ENCODE peak calls at places on chromosomes 7 and 10, in four cellular contexts. X is HepG2, O is WTC11, T is K562. F is an unnamed sample.

GRCh38 chr7:13920053-13920697 is 69.3 kb downstream of the ETV1 start:
- DNase-seq in X (peak), O (no peak), T (peak), F (peak)

GRCh38 chr7:117715784-117716445 is 157.3 kb downstream of the CTTNBP2 start:
- DNase-seq in O (peak), T (no peak), X (peak), F (peak)

GRCh38 chr7:141441837-141442627 is 109.2 kb upstream of the AGK start:
- DNase-seq in X (no peak), T (no peak), O (no peak), F (no peak)

GRCh38 chr10:103736763-103737162 is 118.6 kb downstream of the SH3PXD2A start:
- DNase-seq in T (peak), O (peak), X (peak), F (peak)

GRCh38 chr10:110840225-110840922 is 31.4 kb upstream of the PDCD4 start:
- DNase-seq in O (no peak), T (no peak), X (peak), F (no peak)

GRCh38 chr10:80273523-80274170 is 15.8 kb downstream of the MAT1A start:
- DNase-seq in X (no peak), T (no peak), O (no peak), F (no peak)

GRCh38 chr7:79782906-79783305 is 329.4 kb upstream of the MAGI2 start:
- DNase-seq in O (no peak), X (no peak), T (no peak), F (no peak)

GRCh38 chr10:104309980-104310978 is 28.0 kb downstream of the ITPRIP start:
- DNase-seq in X (no peak), O (no peak), T (no peak), F (no peak)

GRCh38 chr10:59234814-59235429 is 58.5 kb downstream of the PHYHIPL start:
- DNase-seq in T (no peak), X (no peak), O (no peak), F (peak)
- TF ChIP-seq ELF4 in T (no peak), X (no peak), O (no peak), F (no peak)

DNA sequence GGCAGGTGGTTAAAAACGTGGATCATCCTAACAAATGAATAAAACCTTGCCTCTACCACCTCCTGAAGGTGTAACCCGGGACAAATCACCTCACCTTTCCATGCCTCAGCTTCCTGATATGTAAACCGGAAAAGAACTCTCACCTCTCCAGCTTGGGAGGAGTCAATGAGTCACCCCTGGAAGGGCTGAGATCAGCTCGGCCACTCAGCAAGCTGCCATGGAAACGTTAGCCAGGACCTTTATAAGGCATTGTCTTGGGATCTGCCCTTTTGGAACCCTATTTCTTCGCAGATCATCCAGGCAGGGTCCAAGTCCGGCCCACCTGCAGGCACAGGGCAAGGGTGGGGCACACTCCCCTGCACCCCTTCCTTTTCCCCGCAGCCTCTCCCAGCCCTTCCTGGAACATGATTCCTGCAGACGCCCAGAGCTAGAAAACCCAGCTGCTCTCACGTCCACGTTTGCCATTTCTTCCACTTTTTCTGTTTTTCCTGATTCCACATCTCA is 81.6 kb upstream of the PFKP start:
- DNase-seq in O (no peak), X (no peak), T (no peak), F (no peak)
- TF ChIP-seq ELF4 in O (no peak), X (no peak), T (no peak), F (no peak)

DNA sequence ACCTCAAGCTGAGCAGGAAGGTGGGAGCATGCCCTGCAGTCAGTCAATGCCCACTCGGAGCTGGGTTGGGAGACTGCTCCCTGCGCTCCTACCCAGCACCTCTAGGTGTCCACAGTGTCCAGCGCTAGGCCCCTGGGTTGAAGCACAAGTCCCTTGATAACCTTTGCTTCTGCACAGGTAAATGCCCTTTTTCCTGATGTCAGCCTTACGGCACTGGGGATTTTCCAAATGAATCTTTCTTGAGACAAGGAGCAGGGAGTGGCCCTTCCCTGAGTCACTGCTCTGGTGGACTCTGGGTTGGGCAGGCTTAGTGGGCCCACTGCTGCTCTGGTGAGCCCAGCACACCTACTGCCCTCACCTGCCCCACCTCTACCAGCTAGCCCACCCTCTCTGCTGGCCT is 61.9 kb upstream of the OPN4 start:
- DNase-seq in T (no peak), X (peak), O (peak), F (no peak)
- TF ChIP-seq ELF4 in T (no peak), X (no peak), O (no peak), F (no peak)

DNA sequence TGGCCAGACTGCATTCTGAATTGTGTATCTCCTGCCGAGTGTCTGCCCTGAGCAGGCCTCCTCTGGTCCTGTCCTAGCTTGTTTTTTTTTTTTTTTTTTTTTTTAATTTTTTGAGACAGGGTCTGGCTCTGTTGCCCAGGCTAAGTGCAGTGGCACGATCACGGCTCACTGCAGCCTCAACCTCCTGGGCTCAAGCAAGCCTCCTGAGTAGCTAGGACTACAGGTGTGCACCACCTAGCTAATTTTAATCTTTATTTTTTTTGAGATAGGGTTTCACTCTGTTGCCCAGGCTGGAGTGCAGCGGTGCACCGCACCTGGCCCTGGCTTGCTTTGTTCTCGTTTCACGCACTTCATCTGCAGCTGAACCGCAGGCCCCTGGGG is 23.5 kb downstream of the COL26A1 start:
- DNase-seq in O (no peak), T (no peak), X (no peak), F (no peak)
- TF ChIP-seq ELF4 in O (no peak), T (no peak), X (no peak), F (no peak)

GRCh38 chr7:12269100-12269895 is 58.2 kb downstream of the TMEM106B start:
- DNase-seq in T (no peak), O (no peak), X (peak), F (no peak)
- TF ChIP-seq ELF4 in T (no peak), O (no peak), X (no peak), F (no peak)

DNA sequence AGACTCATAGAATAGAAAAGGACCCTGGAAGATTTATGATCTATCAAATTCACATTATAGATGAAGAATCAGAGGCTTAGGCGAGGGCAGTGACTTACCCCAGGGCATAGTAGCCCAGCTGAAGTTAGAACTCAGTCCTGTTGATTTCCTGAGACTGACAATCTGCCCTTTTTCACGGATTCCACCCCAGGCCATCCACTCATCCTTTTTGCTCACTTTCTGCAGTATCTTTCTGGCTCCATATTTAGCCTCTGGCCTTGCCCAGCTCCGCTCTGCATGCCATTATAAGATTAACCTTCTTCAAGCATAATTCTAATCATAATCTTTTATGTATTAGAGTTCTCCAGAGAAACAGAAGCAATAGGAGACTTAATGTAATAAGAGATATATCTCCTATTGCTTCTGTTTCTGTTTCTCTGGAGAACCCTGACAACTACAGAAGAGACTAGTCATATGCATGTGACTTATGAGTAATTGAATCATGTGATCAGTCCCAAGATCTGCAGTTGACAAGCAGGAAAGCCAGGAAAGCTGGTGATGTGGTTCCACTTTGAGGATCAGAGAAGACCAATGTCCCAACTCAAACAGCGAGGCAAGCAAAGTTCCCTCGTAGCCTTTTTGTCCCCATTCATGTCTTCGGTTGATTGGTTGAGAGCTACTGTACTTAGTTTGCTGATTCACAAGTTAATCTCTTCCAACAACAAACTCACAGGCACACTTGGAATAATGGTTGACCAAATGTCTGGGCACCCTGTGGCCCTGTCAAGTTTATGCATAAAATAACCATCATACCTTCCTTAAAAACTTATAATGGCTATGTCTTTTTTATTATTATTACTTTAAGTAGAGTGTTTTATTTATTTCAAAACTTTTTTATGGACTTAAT is 412.1 kb downstream of the SUGCT start:
- DNase-seq in O (no peak), T (no peak), X (no peak), F (no peak)
- TF ChIP-seq ELF4 in O (no peak), T (no peak), X (no peak), F (no peak)